ENCODE peak calls at places on chromosomes 11 and 22, in seven cellular contexts. I is nephron progenitor cell; Q is Calu3; F is activated T-helper 9 cell treated with anti-CD3 and anti-CD28 coated beads, Interleukin-2, amount 50 U/mL, for 16 hours; W is HEK293T; E is NCI-H2029; T is transverse colon. L is an unnamed sample.

GRCh38 chr11:60265373-60266214 is 14.9 kb upstream of the MS4A4A start:
- DNase-seq in I (peak; percentile 32), Q (peak; percentile 61), F (no peak), W (peak; percentile 42), E (peak; percentile 27), T (no peak), L (peak; percentile 43)

GRCh38 chr11:87351671-87352070 is 313.9 kb downstream of the TMEM135 start:
- DNase-seq in I (no peak), Q (no peak), F (no peak), W (no peak), E (no peak), T (no peak), L (no peak)

GRCh38 chr11:36471577-36471976 is 38.5 kb downstream of the TRAF6 start:
- DNase-seq in I (no peak), Q (no peak), F (no peak), W (no peak), E (no peak), T (no peak), L (no peak)

GRCh38 chr11:128924109-128924508 is 18.6 kb downstream of the TP53AIP1 start:
- DNase-seq in I (peak; percentile 29), Q (no peak), F (no peak), W (no peak), E (no peak), T (no peak), L (no peak)

GRCh38 chr22:40764743-40765441 is 54.3 kb downstream of the SLC25A17 start:
- DNase-seq in I (no peak), Q (no peak), F (no peak), W (no peak), E (no peak), T (no peak), L (no peak)

GRCh38 chr11:122976734-122977454 is 4.7 kb downstream of the BSX start:
- DNase-seq in I (peak; percentile 48), Q (no peak), F (no peak), W (no peak), E (peak; percentile 5), T (no peak), L (no peak)

GRCh38 chr11:76159983-76160661 is 46.2 kb downstream of the WNT11 start:
- DNase-seq in I (no peak), Q (no peak), F (no peak), W (no peak), E (peak; percentile 27), T (no peak), L (peak; percentile 67)

GRCh38 chr11:65116370-65117205 is 913 bp downstream of the ZNHIT2 start:
- DNase-seq in I (no peak), Q (peak; percentile 48), F (peak; percentile 46), W (no peak), E (peak; percentile 53), T (no peak), L (peak; percentile 43)